ENCODE peak calls at places on chromosome X, in five cellular contexts. One of them, this sample, is unnamed.

GRCh38 chrX:53116101-53116500 is 22.2 kb downstream of the KANTR start:
- DNase-seq in HCT116: no peak
- DNase-seq in GM23248: peak; percentile 20
- DNase-seq in NCI-H1436: no peak
- DNase-seq in GM10248: no peak
- DNase-seq in this sample: no peak

GRCh38 chrX:46653482-46653881 is 79.9 kb downstream of the CHST7 start:
- DNase-seq in HCT116: no peak
- DNase-seq in GM10248: no peak
- DNase-seq in GM23248: no peak
- DNase-seq in NCI-H1436: peak; percentile 6
- DNase-seq in this sample: no peak

GRCh38 chrX:24098932-24099331 is 44.2 kb downstream of the EIF2S3 start:
- DNase-seq in GM10248: no peak
- DNase-seq in HCT116: no peak
- DNase-seq in GM23248: no peak
- DNase-seq in NCI-H1436: no peak
- DNase-seq in this sample: no peak

GRCh38 chrX:9635805-9636204 is 129.8 kb downstream of the GPR143 start:
- DNase-seq in HCT116: no peak
- DNase-seq in GM23248: peak; percentile 19
- DNase-seq in NCI-H1436: no peak
- DNase-seq in GM10248: no peak
- DNase-seq in this sample: no peak

GRCh38 chrX:98405376-98405775 is 1521.7 kb downstream of the RPA4 start:
- DNase-seq in NCI-H1436: no peak
- DNase-seq in GM23248: no peak
- DNase-seq in GM10248: no peak
- DNase-seq in HCT116: no peak
- DNase-seq in this sample: no peak

GRCh38 chrX:15515931-15516330 is 15.3 kb downstream of the BMX start:
- DNase-seq in HCT116: no peak
- DNase-seq in GM10248: no peak
- DNase-seq in NCI-H1436: no peak
- DNase-seq in GM23248: no peak
- DNase-seq in this sample: no peak

GRCh38 chrX:108018659-108019381 is 26.0 kb upstream of the VSIG1 start:
- DNase-seq in GM10248: no peak
- DNase-seq in GM23248: no peak
- DNase-seq in NCI-H1436: no peak
- DNase-seq in HCT116: no peak
- DNase-seq in this sample: no peak

GRCh38 chrX:23844502-23845138 is 61.6 kb downstream of the SAT1 start:
- DNase-seq in NCI-H1436: no peak
- DNase-seq in GM23248: peak; percentile 3
- DNase-seq in GM10248: no peak
- DNase-seq in HCT116: no peak
- DNase-seq in this sample: no peak

GRCh38 chrX:10615931-10616780 is 4.2 kb downstream of the MID1 start:
- DNase-seq in NCI-H1436: no peak
- DNase-seq in GM23248: peak; percentile 53
- DNase-seq in HCT116: no peak
- DNase-seq in GM10248: peak; percentile 41
- DNase-seq in this sample: no peak

GRCh38 chrX:54166915-54167314 is 16.1 kb downstream of the FAM120C start:
- DNase-seq in HCT116: no peak
- DNase-seq in GM10248: no peak
- DNase-seq in NCI-H1436: no peak
- DNase-seq in GM23248: no peak
- DNase-seq in this sample: no peak

GRCh38 chrX:110000854-110001701 is 1.8 kb upstream of the TMEM164 start:
- DNase-seq in GM23248: no peak
- DNase-seq in HCT116: no peak
- DNase-seq in GM10248: no peak
- DNase-seq in NCI-H1436: no peak
- DNase-seq in this sample: no peak

GRCh38 chrX:39752820-39753219 is 344.9 kb downstream of the BCOR start:
- DNase-seq in HCT116: no peak
- DNase-seq in GM10248: no peak
- DNase-seq in NCI-H1436: no peak
- DNase-seq in GM23248: no peak
- DNase-seq in this sample: no peak

This sample was measured in GM06990.